ENCODE peak calls at places on chromosomes 13 and 19, in six cellular contexts. O is psoas muscle, J is right lobe of liver, C is foreskin fibroblast, S is H9, F is neural crest cell. L is an unnamed sample.

GRCh38 chr19:38047048-38047435 is 140.0 kb downstream of the SIPA1L3 start:
- DNase-seq in O (no peak), J (no peak), C (no peak), S (no peak), F (no peak), L (no peak)

GRCh38 chr19:33745297-33745696 is 51.4 kb upstream of the KCTD15 start:
- DNase-seq in O (no peak), J (no peak), C (no peak), S (no peak), F (no peak), L (no peak)

GRCh38 chr13:47959468-47960088 is 41.5 kb downstream of the SUCLA2 start:
- DNase-seq in O (no peak), J (no peak), C (no peak), S (no peak), F (no peak), L (no peak)

GRCh38 chr13:109687559-109688448 is 98.6 kb downstream of the IRS2 start:
- DNase-seq in O (no peak), J (peak; percentile 50), C (no peak), S (no peak), F (no peak), L (no peak)

GRCh38 chr19:43430142-43430710 is 15.5 kb downstream of the TEX101 start:
- DNase-seq in O (no peak), J (no peak), C (no peak), S (peak; percentile 51), F (no peak), L (no peak)

GRCh38 chr13:36157475-36157874 is 26.3 kb upstream of the DCLK1 start:
- DNase-seq in O (no peak), J (no peak), C (no peak), S (no peak), F (no peak), L (no peak)

GRCh38 chr13:27953671-27954405 is 15.3 kb downstream of the CDX2 start:
- DNase-seq in O (peak; percentile 71), J (peak; percentile 85), C (peak; percentile 65), S (peak; percentile 88), F (peak; percentile 86), L (peak; percentile 59)

GRCh38 chr13:102041544-102041943 is 360.3 kb downstream of the FGF14 start:
- DNase-seq in O (no peak), J (no peak), C (no peak), S (no peak), F (no peak), L (no peak)

GRCh38 chr19:35195822-35196221 is 32.7 kb downstream of the FAM187B start:
- DNase-seq in O (no peak), J (no peak), C (peak; percentile 57), S (no peak), F (no peak), L (peak; percentile 52)

GRCh38 chr19:50639121-50640112 is at the start of gene SYT3:
- DNase-seq in O (no peak), J (no peak), C (peak; percentile 24), S (peak; percentile 78), F (peak; percentile 57), L (peak; percentile 29)

GRCh38 chr19:42276821-42277220 is 7.8 kb downstream of the CIC start:
- DNase-seq in O (no peak), J (no peak), C (no peak), S (no peak), F (no peak), L (no peak)

GRCh38 chr19:49017666-49018351 is 918 bp upstream of the LHB start:
- DNase-seq in O (peak; percentile 62), J (peak; percentile 57), C (peak; percentile 48), S (peak; percentile 75), F (peak; percentile 49), L (peak; percentile 50)

GRCh38 chr13:113843864-113844556 is 19.9 kb downstream of the GAS6 start:
- DNase-seq in O (no peak), J (no peak), C (no peak), S (no peak), F (no peak), L (no peak)

GRCh38 chr13:35252536-35253205 is 223.8 kb downstream of the MAB21L1 start:
- DNase-seq in O (no peak), J (no peak), C (no peak), S (peak; percentile 14), F (no peak), L (no peak)

GRCh38 chr19:18526316-18526715 is 4.4 kb upstream of the ELL start:
- DNase-seq in O (no peak), J (no peak), C (no peak), S (no peak), F (no peak), L (no peak)

GRCh38 chr13:92573467-92574057 is 653.0 kb upstream of the GPC6 start:
- DNase-seq in O (no peak), J (no peak), C (no peak), S (peak; percentile 50), F (no peak), L (peak; percentile 2)

GRCh38 chr13:110331362-110331761 is 24.3 kb downstream of the COL4A2 start:
- DNase-seq in O (no peak), J (no peak), C (no peak), S (no peak), F (no peak), L (peak; percentile 75)

GRCh38 chr19:43622070-43622469 is 2.6 kb upstream of the ZNF428 start:
- DNase-seq in O (no peak), J (no peak), C (no peak), S (no peak), F (no peak), L (no peak)

GRCh38 chr13:42876810-42877550 is 95.6 kb downstream of the FAM216B start:
- DNase-seq in O (no peak), J (no peak), C (peak; percentile 29), S (no peak), F (no peak), L (peak; percentile 47)

GRCh38 chr19:45876411-45877197 is 9.3 kb downstream of the IRF2BP1 start:
- DNase-seq in O (peak; percentile 46), J (peak; percentile 86), C (no peak), S (peak; percentile 60), F (no peak), L (peak; percentile 49)

DNA sequence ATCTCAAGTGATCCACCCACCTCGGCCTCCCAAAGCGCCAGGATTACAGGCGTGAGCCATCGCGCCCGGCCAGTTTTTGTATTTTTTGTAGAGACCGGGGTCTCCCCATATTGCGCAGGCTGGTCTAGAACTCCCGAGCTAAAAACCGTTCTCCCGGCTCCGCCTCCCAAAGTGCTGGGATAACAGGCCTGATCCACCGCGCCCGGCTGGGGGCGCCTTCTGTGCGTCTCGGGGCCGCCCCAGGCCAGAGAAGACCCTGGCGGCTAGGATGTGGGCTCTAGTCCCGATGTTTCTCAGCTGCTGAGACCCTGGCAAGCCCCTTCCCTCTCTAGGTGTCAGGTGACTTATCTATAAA is 3.6 kb downstream of the ARHGAP45 start:
- DNase-seq in O (no peak), J (no peak), C (no peak), S (peak; percentile 73), F (no peak), L (no peak)
- TF ChIP-seq CTCF in O (no peak), J (no peak), C (no peak), S (peak; percentile 53), F (peak; percentile 16), L (peak; percentile 23)

GRCh38 chr13:50587839-50588373 is 255.6 kb downstream of the DLEU7 start:
- DNase-seq in O (no peak), J (no peak), C (no peak), S (no peak), F (no peak), L (no peak)
- TF ChIP-seq CTCF in O (no peak), J (no peak), C (no peak), S (no peak), F (no peak), L (no peak)

GRCh38 chr19:39412867-39413268 is 399 bp downstream of the PLEKHG2 start:
- DNase-seq in O (no peak), J (no peak), C (no peak), S (no peak), F (no peak), L (no peak)
- TF ChIP-seq CTCF in O (peak; percentile 80), J (no peak), C (no peak), S (no peak), F (peak; percentile 51), L (no peak)

GRCh38 chr19:12126707-12127106 is 13.4 kb downstream of the ZNF20 start:
- DNase-seq in O (no peak), J (no peak), C (no peak), S (no peak), F (no peak), L (no peak)
- TF ChIP-seq CTCF in O (peak; percentile 22), J (peak; percentile 33), C (peak; percentile 30), S (peak; percentile 79), F (peak; percentile 64), L (peak; percentile 57)

GRCh38 chr19:17504030-17504429 is 7.4 kb upstream of the PGLS start:
- DNase-seq in O (no peak), J (no peak), C (no peak), S (no peak), F (no peak), L (no peak)

GRCh38 chr19:17503240-17503639 is 8.2 kb upstream of the PGLS start:
- DNase-seq in O (no peak), J (no peak), C (no peak), S (no peak), F (no peak), L (no peak)

GRCh38 chr19:17504456-17504855 is 7.0 kb upstream of the PGLS start:
- DNase-seq in O (no peak), J (no peak), C (no peak), S (no peak), F (no peak), L (no peak)

GRCh38 chr19:17497149-17497798 is 14.2 kb upstream of the PGLS start:
- DNase-seq in O (no peak), J (no peak), C (no peak), S (peak; percentile 57), F (no peak), L (no peak)

GRCh38 chr19:17500447-17501198 is 10.8 kb upstream of the PGLS start:
- DNase-seq in O (no peak), J (no peak), C (no peak), S (no peak), F (no peak), L (no peak)
- TF ChIP-seq CTCF in O (no peak), J (no peak), C (no peak), S (no peak), F (no peak), L (no peak)

GRCh38 chr13:44382635-44383145 is 9.1 kb downstream of the SERP2 start:
- DNase-seq in O (no peak), J (peak; percentile 22), C (no peak), S (no peak), F (no peak), L (no peak)
- TF ChIP-seq CTCF in O (no peak), J (no peak), C (no peak), S (no peak), F (no peak), L (no peak)

L was measured in AG10803.